ENCODE peak calls at places on chromosome 7, in nine cellular contexts. Z, X, Q, F, H, J, Y, K and P are unnamed samples.
A peak's percentile ranks its signal among the peaks of the same experiment; 100 is the strongest.

GRCh38 chr7:90540406-90540805 is 55.7 kb upstream of the CDK14 start:
- DNase-seq in H (no peak), K (no peak), J (no peak), X (no peak), Z (no peak), F (no peak), Y (no peak), Q (no peak), P (no peak)

GRCh38 chr7:29040570-29040906 is 82.4 kb upstream of the TRIL start:
- DNase-seq in X (no peak), F (peak; percentile 17), H (no peak), K (no peak), J (peak; percentile 20), Z (no peak), Y (no peak), Q (no peak), P (no peak)

GRCh38 chr7:142153400-142153799 is 41.9 kb downstream of the MGAM2 start:
- DNase-seq in Q (no peak), Z (no peak), H (peak; percentile 2), K (no peak), J (no peak), X (peak; percentile 17), F (peak; percentile 24), Y (no peak), P (no peak)

GRCh38 chr7:78673272-78673671 is 780.2 kb downstream of the MAGI2 start:
- DNase-seq in K (no peak), Q (no peak), H (no peak), Z (no peak), Y (no peak), J (no peak), X (no peak), F (no peak), P (no peak)

GRCh38 chr7:1810961-1811849 is 141.1 kb downstream of the ELFN1 start:
- DNase-seq in Q (peak; percentile 35), K (no peak), H (no peak), J (peak; percentile 48), F (no peak), Z (no peak), Y (no peak), X (no peak), P (no peak)

GRCh38 chr7:131103997-131104396 is 223.7 kb upstream of the MKLN1 start:
- DNase-seq in J (peak; percentile 67), Q (no peak), H (no peak), F (peak; percentile 67), K (no peak), X (peak; percentile 46), Z (no peak), Y (no peak), P (no peak)

GRCh38 chr7:44967571-44968446 is 11.0 kb downstream of the MYO1G start:
- DNase-seq in Q (peak; percentile 63), X (no peak), Y (no peak), H (no peak), K (no peak), F (no peak), J (peak; percentile 32), Z (no peak), P (no peak)

GRCh38 chr7:149278396-149278795 is 16.4 kb downstream of the ZNF783 start:
- DNase-seq in H (no peak), X (no peak), Y (no peak), J (no peak), Z (no peak), F (no peak), Q (no peak), K (no peak), P (no peak)

GRCh38 chr7:107687656-107688055 is 27.0 kb downstream of the SLC26A4 start:
- DNase-seq in F (no peak), K (no peak), H (peak; percentile 47), Z (peak; percentile 33), J (no peak), Y (no peak), X (peak; percentile 68), Q (no peak), P (peak; percentile 10)

GRCh38 chr7:101698964-101699363 is 69.9 kb upstream of the MYL10 start:
- DNase-seq in Y (no peak), H (no peak), K (no peak), Q (no peak), Z (no peak), F (no peak), X (no peak), J (no peak), P (no peak)

GRCh38 chr7:101700424-101700823 is 71.3 kb upstream of the MYL10 start:
- DNase-seq in J (no peak), Z (no peak), Q (no peak), Y (no peak), H (no peak), X (no peak), F (no peak), K (no peak), P (no peak)

GRCh38 chr7:101699399-101699798 is 70.3 kb upstream of the MYL10 start:
- DNase-seq in H (no peak), Y (no peak), K (no peak), Q (no peak), F (no peak), J (no peak), Z (no peak), X (no peak), P (no peak)

GRCh38 chr7:101701153-101701794 is 72.2 kb upstream of the MYL10 start:
- DNase-seq in K (no peak), X (no peak), H (no peak), Q (no peak), F (no peak), Y (no peak), Z (no peak), J (no peak), P (no peak)

GRCh38 chr7:101699884-101700283 is 70.8 kb upstream of the MYL10 start:
- DNase-seq in F (no peak), J (no peak), H (no peak), K (no peak), Z (no peak), X (no peak), Y (no peak), Q (no peak), P (no peak)
- H3K27me3 ChIP-seq in F (peaks cover 46% of the 10 kb centered on the region), J (no peaks in the 10 kb centered on the region), H (no peaks in the 10 kb centered on the region), K (peaks cover 13% of the 10 kb centered on the region), Z (no peaks in the 10 kb centered on the region), X (peaks cover 16% of the 10 kb centered on the region), Y (no peaks in the 10 kb centered on the region), Q (no peaks in the 10 kb centered on the region), P (peaks cover 20% of the 10 kb centered on the region)

GRCh38 chr7:157603005-157603404 is 266.2 kb downstream of the DNAJB6 start:
- DNase-seq in H (no peak), X (no peak), K (no peak), J (no peak), Z (no peak), F (no peak), Q (peak; percentile 50), Y (no peak), P (no peak)

GRCh38 chr7:157602581-157602980 is 265.8 kb downstream of the DNAJB6 start:
- DNase-seq in Z (no peak), F (no peak), H (no peak), X (no peak), K (no peak), Q (peak; percentile 27), Y (no peak), J (no peak), P (no peak)

GRCh38 chr7:157604661-157605381 is 268.0 kb downstream of the DNAJB6 start:
- DNase-seq in H (no peak), Z (no peak), X (no peak), F (no peak), J (no peak), Y (no peak), K (no peak), Q (peak; percentile 59), P (no peak)

GRCh38 chr7:157602156-157602555 is 265.4 kb downstream of the DNAJB6 start:
- DNase-seq in X (no peak), J (no peak), Q (peak; percentile 22), Z (no peak), K (no peak), Y (no peak), F (no peak), H (no peak), P (no peak)

GRCh38 chr7:157603716-157604115 is 266.9 kb downstream of the DNAJB6 start:
- DNase-seq in Q (peak; percentile 26), Y (no peak), J (no peak), X (no peak), F (no peak), K (no peak), H (no peak), Z (no peak), P (no peak)
- H3K27me3 ChIP-seq in Q (no peaks in the 10 kb centered on the region), Y (no peaks in the 10 kb centered on the region), J (no peaks in the 10 kb centered on the region), X (no peaks in the 10 kb centered on the region), F (peaks cover 3% of the 10 kb centered on the region), K (no peaks in the 10 kb centered on the region), H (no peaks in the 10 kb centered on the region), Z (no peaks in the 10 kb centered on the region), P (no peaks in the 10 kb centered on the region)

GRCh38 chr7:117870405-117870905 is 2.8 kb downstream of the CTTNBP2 start:
- DNase-seq in Z (no peak), Q (no peak), K (no peak), Y (no peak), X (no peak), J (no peak), F (no peak), H (no peak), P (no peak)

GRCh38 chr7:117871778-117872538 is 1.3 kb downstream of the CTTNBP2 start:
- DNase-seq in Q (peak; percentile 68), H (no peak), J (peak; percentile 32), F (peak; percentile 4), X (peak; percentile 2), Z (no peak), Y (no peak), K (peak; percentile 47), P (no peak)

GRCh38 chr7:117873056-117873932 is at the start of gene CTTNBP2:
- DNase-seq in J (peak; percentile 64), H (peak; percentile 57), Q (peak; percentile 73), Y (no peak), X (peak; percentile 29), F (peak; percentile 80), K (peak; percentile 65), Z (peak; percentile 6), P (no peak)

GRCh38 chr7:117872565-117873055 is 631 bp downstream of the CTTNBP2 start:
- DNase-seq in J (peak; percentile 45), Y (no peak), F (peak; percentile 29), Z (peak; percentile 6), K (peak; percentile 44), X (peak; percentile 2), H (peak; percentile 12), Q (peak; percentile 68), P (no peak)

DNA sequence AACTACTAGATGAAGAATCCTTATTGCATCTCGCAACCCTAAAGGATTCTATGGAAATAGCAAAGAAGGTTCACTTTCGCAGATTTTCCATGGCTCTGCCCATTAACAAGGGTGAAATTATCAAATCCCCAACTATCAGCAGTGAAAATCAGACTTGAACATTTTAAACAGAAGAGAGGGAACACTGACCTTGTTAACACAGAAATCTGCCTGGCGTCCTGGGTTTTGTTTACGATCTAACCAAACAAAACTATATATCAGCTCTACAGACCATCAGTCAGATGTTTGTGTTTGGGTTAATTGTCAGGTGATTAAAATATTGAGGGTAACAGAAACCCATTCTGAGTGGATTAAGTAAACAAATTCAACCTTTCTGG is 1.9 kb downstream of the CTTNBP2 start:
- DNase-seq in K (no peak), J (no peak), Z (no peak), Y (no peak), Q (no peak), F (no peak), H (no peak), X (no peak), P (no peak)
- H3K27me3 ChIP-seq in K (peaks cover 26% of the 10 kb centered on the region), J (no peaks in the 10 kb centered on the region), Z (no peaks in the 10 kb centered on the region), Y (peaks cover 33% of the 10 kb centered on the region), Q (no peaks in the 10 kb centered on the region), F (peaks cover 6% of the 10 kb centered on the region), H (no peaks in the 10 kb centered on the region), X (no peaks in the 10 kb centered on the region), P (no peaks in the 10 kb centered on the region)

GRCh38 chr7:151876112-151876898 is 610 bp downstream of the PRKAG2 start:
- DNase-seq in J (peak; percentile 21), X (no peak), K (no peak), Z (no peak), F (peak; percentile 49), Q (peak; percentile 93), H (peak; percentile 32), Y (no peak), P (no peak)
- H3K27me3 ChIP-seq in J (peaks cover 20% of the 10 kb centered on the region), X (peaks cover 16% of the 10 kb centered on the region), K (peaks cover 63% of the 10 kb centered on the region), Z (no peaks in the 10 kb centered on the region), F (peaks cover 16% of the 10 kb centered on the region), Q (peaks cover 4% of the 10 kb centered on the region), H (peaks cover 6% of the 10 kb centered on the region), Y (no peaks in the 10 kb centered on the region), P (peaks cover 38% of the 10 kb centered on the region)